ENCODE peak calls at places on chromosomes 5 and 9, in seven cellular contexts. K is SK-N-SH, E is endothelial cell of umbilical vein, H is body of pancreas, S is fibroblast of lung, O is PC-3, X is endodermal cell. B is an unnamed sample. For H3K27me3, the result is how much of the 10 kb centered on the place peaks cover.

GRCh38 chr5:111853748-111854147 is 96.8 kb upstream of the NREP start:
- DNase-seq in E (no peak), K (no peak), H (no peak), O (no peak), S (no peak), X (no peak), B (no peak)

GRCh38 chr5:128782446-128782845 is 182.8 kb upstream of the SLC27A6 start:
- DNase-seq in O (peak), X (no peak), K (no peak), H (peak), S (peak), E (peak), B (peak)

GRCh38 chr5:42599106-42599505 is 157.5 kb upstream of the CCDC152 start:
- DNase-seq in K (no peak), H (no peak), E (no peak), S (no peak), O (no peak), X (no peak), B (no peak)

GRCh38 chr5:157564149-157564711 is 11.3 kb downstream of the ADAM19 start:
- DNase-seq in O (no peak), E (peak), K (no peak), S (peak), H (no peak), X (peak), B (no peak)

GRCh38 chr9:5817776-5818336 is 15.1 kb downstream of the ERMP1 start:
- DNase-seq in O (peak), E (peak), K (no peak), S (peak), X (no peak), H (no peak), B (no peak)

GRCh38 chr9:70352356-70352755 is 62.1 kb downstream of the KLF9 start:
- DNase-seq in S (peak), O (peak), H (no peak), X (no peak), K (no peak), E (peak), B (no peak)

GRCh38 chr5:10351199-10351881 is 2.2 kb upstream of the MARCHF6 start:
- DNase-seq in X (peak), H (peak), E (peak), K (no peak), O (peak), S (peak), B (no peak)

GRCh38 chr5:179158556-179158955 is 98.4 kb downstream of the ZNF354C start:
- DNase-seq in O (no peak), S (no peak), K (no peak), H (no peak), E (no peak), X (no peak), B (no peak)

GRCh38 chr9:130426883-130427282 is 17.9 kb upstream of the ASS1 start:
- DNase-seq in K (no peak), E (peak), H (no peak), X (peak), S (peak), O (peak), B (peak)

GRCh38 chr9:91186311-91187101 is 175.2 kb downstream of the AUH start:
- DNase-seq in O (peak), X (no peak), H (no peak), S (peak), E (peak), K (no peak), B (no peak)

GRCh38 chr9:5843450-5844249 is 10.7 kb upstream of the ERMP1 start:
- DNase-seq in K (peak), E (peak), H (no peak), X (no peak), S (peak), O (peak), B (no peak)

GRCh38 chr5:143442398-143442797 is 38.9 kb upstream of the NR3C1 start:
- DNase-seq in O (no peak), K (no peak), H (no peak), X (no peak), S (peak), E (no peak), B (no peak)

GRCh38 chr9:137237759-137238726 is 3.0 kb upstream of the TUBB4B start:
- DNase-seq in H (peak), S (no peak), O (peak), X (peak), E (no peak), K (no peak), B (no peak)

GRCh38 chr9:126421567-126422428 is 95.2 kb downstream of the MVB12B start:
- DNase-seq in X (peak), K (no peak), O (no peak), S (no peak), H (peak), E (no peak), B (no peak)

GRCh38 chr5:168939887-168940534 is 360.8 kb upstream of the PANK3 start:
- DNase-seq in X (no peak), S (no peak), H (no peak), K (peak), O (no peak), E (no peak), B (no peak)

GRCh38 chr5:168943485-168943884 is 357.5 kb downstream of the SLIT3 start:
- DNase-seq in K (no peak), X (no peak), H (no peak), S (no peak), O (no peak), E (no peak), B (no peak)

GRCh38 chr5:168943999-168944398 is 356.9 kb downstream of the SLIT3 start:
- DNase-seq in H (no peak), E (no peak), X (peak), O (no peak), K (peak), S (no peak), B (peak)

GRCh38 chr5:168940712-168941111 is 360.2 kb downstream of the SLIT3 start:
- DNase-seq in H (no peak), X (no peak), K (peak), S (no peak), O (no peak), E (no peak), B (no peak)

GRCh38 chr5:168941901-168942300 is 359.0 kb downstream of the SLIT3 start:
- DNase-seq in K (peak), H (no peak), O (no peak), E (no peak), X (peak), S (no peak), B (peak)
- H3K27me3 ChIP-seq in K (under half), H (under half), O (under half), E (under half), X (under half), S (under half), B (under half)

DNA sequence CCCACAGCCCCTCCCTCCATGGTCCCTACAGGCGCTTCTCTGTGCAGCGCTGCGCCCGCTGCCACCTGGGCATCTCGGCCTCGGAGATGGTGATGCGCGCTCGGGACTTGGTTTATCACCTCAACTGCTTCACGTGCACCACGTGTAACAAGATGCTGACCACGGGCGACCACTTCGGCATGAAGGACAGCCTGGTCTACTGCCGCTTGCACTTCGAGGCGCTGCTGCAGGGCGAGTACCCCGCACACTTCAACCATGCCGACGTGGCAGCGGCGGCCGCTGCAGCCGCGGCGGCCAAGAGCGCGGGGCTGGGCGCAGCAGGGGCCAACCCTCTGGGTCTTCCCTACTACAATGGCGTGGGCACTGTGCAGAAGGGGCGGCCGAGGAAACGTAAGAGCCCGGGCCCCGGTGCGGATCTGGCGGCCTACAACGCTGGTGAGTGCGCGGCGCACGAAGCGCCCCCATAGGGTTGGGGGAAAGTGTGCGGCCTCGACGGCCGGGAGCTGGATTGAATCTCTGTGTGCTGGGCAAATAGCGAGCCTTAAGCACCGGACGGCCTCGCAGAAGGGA is 3.6 kb downstream of the LHX2 start:
- DNase-seq in O (no peak), H (no peak), X (peak), K (peak), S (no peak), E (no peak), B (no peak)
- H3K4me3 ChIP-seq in O (no peak), H (no peak), X (no peak), K (no peak), S (no peak), E (no peak), B (no peak)

GRCh38 chr5:163437309-163438182 is at the start of gene CCNG1:
- DNase-seq in X (peak), H (peak), O (peak), E (peak), S (peak), K (peak), B (peak)
- TF ChIP-seq CTCF in X (peak), H (no peak), O (no peak), E (no peak), S (no peak), K (no peak), B (peak)

DNA sequence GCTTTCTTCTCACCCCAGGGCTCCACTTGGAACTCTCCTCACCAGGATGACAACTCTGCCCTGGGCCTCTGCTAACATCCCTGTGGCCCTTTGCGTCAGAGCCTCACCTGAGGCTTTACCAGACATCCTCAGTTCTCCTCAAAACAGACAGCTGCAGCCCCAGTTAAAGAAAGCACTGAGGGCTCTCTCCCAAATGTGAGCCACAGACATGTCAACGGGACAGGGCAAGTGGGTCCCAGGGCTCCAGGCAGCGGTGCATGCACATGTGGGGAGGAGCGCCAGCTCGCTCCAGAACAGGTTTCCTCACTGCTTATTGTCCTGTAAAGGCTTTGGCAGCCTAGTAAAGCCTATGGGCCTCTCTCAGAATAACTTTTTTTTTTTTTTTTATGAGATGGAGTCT is 37.3 kb downstream of the IPPK start:
- DNase-seq in K (no peak), S (no peak), E (no peak), O (no peak), X (peak), H (no peak), B (no peak)
- H3K27me3 ChIP-seq in K (under half), S (under half), E (under half), O (under half), X (under half), H (under half), B (under half)

DNA sequence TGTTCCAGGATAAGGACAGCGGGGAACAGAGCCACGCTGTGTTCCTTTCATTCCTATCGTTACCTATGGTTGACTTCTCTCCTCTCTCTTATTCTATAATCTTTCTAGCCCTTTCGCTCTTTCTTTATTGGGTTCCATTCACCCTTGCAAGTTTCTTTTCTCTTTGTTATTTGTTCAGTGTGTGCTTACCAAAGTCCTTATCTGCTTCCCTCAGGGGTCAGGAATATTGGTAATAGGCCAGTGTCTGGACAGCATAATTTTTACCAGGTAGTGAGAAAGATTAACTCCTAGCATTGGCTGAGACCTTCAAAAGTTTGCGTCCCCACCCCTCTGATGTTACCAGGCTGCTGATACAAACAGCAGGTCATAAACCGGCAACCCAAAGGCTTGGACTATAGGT is 4.9 kb downstream of the SGCD start:
- DNase-seq in K (no peak), S (no peak), X (no peak), E (no peak), H (no peak), O (no peak), B (no peak)
- H3K4me3 ChIP-seq in K (no peak), S (no peak), X (no peak), E (no peak), H (no peak), O (no peak), B (no peak)

GRCh38 chr5:60399507-60399906 is 300.5 kb downstream of the DEPDC1B start:
- DNase-seq in S (no peak), E (no peak), X (no peak), H (no peak), K (no peak), O (no peak), B (no peak)

DNA sequence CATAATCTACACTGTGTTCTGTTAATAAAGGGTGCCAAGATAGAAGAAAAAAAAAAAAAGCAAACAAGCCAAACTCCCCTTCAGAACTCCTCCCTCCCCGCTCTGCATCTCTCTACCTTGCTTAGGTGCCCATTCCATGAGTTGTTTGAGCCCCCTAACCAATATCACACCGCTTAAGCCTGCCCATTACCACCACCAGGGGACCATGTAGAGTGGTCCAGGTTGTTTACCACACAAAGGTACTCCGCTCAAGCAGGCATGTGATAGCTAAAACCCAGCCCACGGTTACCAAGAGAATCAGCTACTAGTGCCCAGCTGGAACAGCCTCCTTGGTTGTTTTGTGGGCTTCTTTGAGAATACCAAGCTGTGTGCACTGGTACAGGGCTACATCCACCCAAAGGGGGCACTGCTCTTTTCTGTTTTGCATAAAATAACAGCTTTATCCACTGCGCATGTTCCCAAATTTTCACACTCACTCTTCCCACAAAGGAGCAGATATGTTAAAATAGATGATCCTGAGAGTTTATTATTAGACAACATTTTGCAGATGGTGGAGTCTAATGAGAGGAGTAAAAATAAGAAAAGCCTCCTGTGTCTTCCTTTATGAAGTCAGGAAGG is 304.1 kb downstream of the DEPDC1B start:
- DNase-seq in S (no peak), K (no peak), E (no peak), X (peak), H (no peak), O (no peak), B (peak)
- TF ChIP-seq CTCF in S (peak), K (peak), E (no peak), X (peak), H (no peak), O (peak), B (peak)

DNA sequence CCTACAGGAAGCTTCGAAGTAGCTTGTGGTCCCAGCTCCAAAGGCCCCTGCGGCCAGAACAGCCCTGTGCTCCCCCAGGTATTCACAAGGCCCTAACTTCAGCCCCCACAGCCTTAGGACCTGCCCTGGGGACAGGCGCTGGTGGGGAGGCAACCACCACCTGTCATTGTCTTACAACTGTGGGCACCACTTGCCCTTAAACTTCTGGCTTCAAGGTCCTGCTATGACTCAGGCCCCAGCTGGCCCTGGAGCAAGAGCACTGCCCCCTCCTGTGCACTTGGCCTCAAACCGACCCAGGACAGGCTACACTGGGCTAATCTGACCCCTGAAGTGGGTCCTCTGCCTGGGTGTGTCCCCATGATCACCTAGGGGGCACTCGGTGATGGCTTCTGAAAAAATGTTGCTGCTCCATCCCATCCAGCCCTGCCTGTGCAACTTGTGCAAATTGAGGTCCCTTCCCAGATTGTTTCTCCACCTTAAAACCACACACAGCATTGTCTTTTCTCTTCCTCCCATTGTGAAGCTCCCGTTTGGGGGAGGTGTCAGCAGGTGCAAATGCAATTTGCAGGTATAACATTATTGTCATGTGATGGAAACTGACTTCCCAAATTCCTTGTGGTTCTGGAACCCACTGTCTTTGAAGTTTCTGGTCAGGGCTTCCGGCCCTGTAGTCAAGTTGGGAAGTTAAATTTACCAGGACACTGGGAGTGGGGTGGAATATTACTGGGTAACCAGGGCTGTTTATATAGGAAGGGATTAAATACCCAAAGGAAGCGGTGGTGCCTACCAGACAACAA is 1.1 kb upstream of the PROB1 start:
- DNase-seq in X (peak), O (no peak), E (no peak), H (no peak), S (no peak), K (no peak), B (no peak)
- H3K27me3 ChIP-seq in X (under half), O (under half), E (under half), H (under half), S (under half), K (under half), B (under half)

GRCh38 chr5:126864042-126864688 is 87.2 kb downstream of the LMNB1 start:
- DNase-seq in X (peak), O (no peak), E (no peak), K (peak), H (no peak), S (no peak), B (peak)
- H3K4me3 ChIP-seq in X (no peak), O (no peak), E (no peak), K (no peak), H (no peak), S (no peak), B (no peak)